ENCODE peak calls at places on chromosomes 1 and 21, in five cellular contexts. One of them, this sample, is unnamed.
A peak's percentile ranks its signal among the peaks of the same experiment; 100 is the strongest.

GRCh38 chr1:16122916-16123315 is 33.0 kb downstream of the EPHA2 start:
- DNase-seq in suprapubic skin: no peak
- DNase-seq in AG09309: peak; percentile 99
- DNase-seq in activated T-helper 1 cell treated with anti-CD3 and anti-CD28 coated beads, Interleukin-2, amount 50 U/mL, for 16 hours: no peak
- DNase-seq in stimulated activated CD8-positive, alpha-beta memory T cell treated with anti-CD3 and anti-CD28 coated beads, Interleukin-15, amount 100 ng/mL, for 4 hours: peak; percentile 24
- DNase-seq in this sample: no peak

GRCh38 chr1:59767119-59767518 is 47.6 kb upstream of the HOOK1 start:
- DNase-seq in AG09309: no peak
- DNase-seq in stimulated activated CD8-positive, alpha-beta memory T cell treated with anti-CD3 and anti-CD28 coated beads, Interleukin-15, amount 100 ng/mL, for 4 hours: no peak
- DNase-seq in activated T-helper 1 cell treated with anti-CD3 and anti-CD28 coated beads, Interleukin-2, amount 50 U/mL, for 16 hours: no peak
- DNase-seq in suprapubic skin: no peak
- DNase-seq in this sample: no peak

GRCh38 chr1:99727575-99728190 is 38.8 kb downstream of the FRRS1 start:
- DNase-seq in stimulated activated CD8-positive, alpha-beta memory T cell treated with anti-CD3 and anti-CD28 coated beads, Interleukin-15, amount 100 ng/mL, for 4 hours: no peak
- DNase-seq in AG09309: peak; percentile 76
- DNase-seq in activated T-helper 1 cell treated with anti-CD3 and anti-CD28 coated beads, Interleukin-2, amount 50 U/mL, for 16 hours: no peak
- DNase-seq in suprapubic skin: no peak
- DNase-seq in this sample: no peak

GRCh38 chr1:39954870-39955546 is at the start of gene MFSD2A:
- DNase-seq in suprapubic skin: peak; percentile 97
- DNase-seq in AG09309: peak; percentile 55
- DNase-seq in stimulated activated CD8-positive, alpha-beta memory T cell treated with anti-CD3 and anti-CD28 coated beads, Interleukin-15, amount 100 ng/mL, for 4 hours: peak; percentile 87
- DNase-seq in activated T-helper 1 cell treated with anti-CD3 and anti-CD28 coated beads, Interleukin-2, amount 50 U/mL, for 16 hours: peak; percentile 75
- DNase-seq in this sample: peak; percentile 61

GRCh38 chr1:109818351-109819325 is 54.9 kb upstream of the EPS8L3 start:
- DNase-seq in suprapubic skin: no peak
- DNase-seq in activated T-helper 1 cell treated with anti-CD3 and anti-CD28 coated beads, Interleukin-2, amount 50 U/mL, for 16 hours: no peak
- DNase-seq in stimulated activated CD8-positive, alpha-beta memory T cell treated with anti-CD3 and anti-CD28 coated beads, Interleukin-15, amount 100 ng/mL, for 4 hours: no peak
- DNase-seq in AG09309: no peak
- DNase-seq in this sample: no peak

GRCh38 chr1:213135572-213135971 is 84.5 kb downstream of the RPS6KC1 start:
- DNase-seq in stimulated activated CD8-positive, alpha-beta memory T cell treated with anti-CD3 and anti-CD28 coated beads, Interleukin-15, amount 100 ng/mL, for 4 hours: no peak
- DNase-seq in AG09309: peak; percentile 7
- DNase-seq in activated T-helper 1 cell treated with anti-CD3 and anti-CD28 coated beads, Interleukin-2, amount 50 U/mL, for 16 hours: no peak
- DNase-seq in suprapubic skin: no peak
- DNase-seq in this sample: no peak

GRCh38 chr1:95659166-95659565 is 425.2 kb downstream of the RWDD3 start:
- DNase-seq in activated T-helper 1 cell treated with anti-CD3 and anti-CD28 coated beads, Interleukin-2, amount 50 U/mL, for 16 hours: no peak
- DNase-seq in AG09309: no peak
- DNase-seq in stimulated activated CD8-positive, alpha-beta memory T cell treated with anti-CD3 and anti-CD28 coated beads, Interleukin-15, amount 100 ng/mL, for 4 hours: no peak
- DNase-seq in suprapubic skin: no peak
- DNase-seq in this sample: no peak

GRCh38 chr1:228366062-228366850 is 40.4 kb downstream of the TRIM11 start:
- DNase-seq in suprapubic skin: peak; percentile 77
- DNase-seq in AG09309: no peak
- DNase-seq in stimulated activated CD8-positive, alpha-beta memory T cell treated with anti-CD3 and anti-CD28 coated beads, Interleukin-15, amount 100 ng/mL, for 4 hours: no peak
- DNase-seq in activated T-helper 1 cell treated with anti-CD3 and anti-CD28 coated beads, Interleukin-2, amount 50 U/mL, for 16 hours: no peak
- DNase-seq in this sample: no peak

GRCh38 chr21:22758478-22758877 is 1760.3 kb downstream of the NCAM2 start:
- DNase-seq in stimulated activated CD8-positive, alpha-beta memory T cell treated with anti-CD3 and anti-CD28 coated beads, Interleukin-15, amount 100 ng/mL, for 4 hours: no peak
- DNase-seq in AG09309: no peak
- DNase-seq in activated T-helper 1 cell treated with anti-CD3 and anti-CD28 coated beads, Interleukin-2, amount 50 U/mL, for 16 hours: no peak
- DNase-seq in suprapubic skin: no peak
- DNase-seq in this sample: no peak

GRCh38 chr1:109432336-109432735 is 6.1 kb upstream of the PSMA5 start:
- DNase-seq in activated T-helper 1 cell treated with anti-CD3 and anti-CD28 coated beads, Interleukin-2, amount 50 U/mL, for 16 hours: no peak
- DNase-seq in AG09309: peak; percentile 47
- DNase-seq in suprapubic skin: no peak
- DNase-seq in stimulated activated CD8-positive, alpha-beta memory T cell treated with anti-CD3 and anti-CD28 coated beads, Interleukin-15, amount 100 ng/mL, for 4 hours: no peak
- DNase-seq in this sample: no peak

GRCh38 chr1:3548895-3549294 is 62.4 kb downstream of the MEGF6 start:
- DNase-seq in activated T-helper 1 cell treated with anti-CD3 and anti-CD28 coated beads, Interleukin-2, amount 50 U/mL, for 16 hours: no peak
- DNase-seq in stimulated activated CD8-positive, alpha-beta memory T cell treated with anti-CD3 and anti-CD28 coated beads, Interleukin-15, amount 100 ng/mL, for 4 hours: no peak
- DNase-seq in AG09309: no peak
- DNase-seq in suprapubic skin: no peak
- DNase-seq in this sample: no peak

GRCh38 chr1:90761781-90762589 is 44.9 kb upstream of the BARHL2 start:
- DNase-seq in suprapubic skin: no peak
- DNase-seq in activated T-helper 1 cell treated with anti-CD3 and anti-CD28 coated beads, Interleukin-2, amount 50 U/mL, for 16 hours: no peak
- DNase-seq in AG09309: no peak
- DNase-seq in stimulated activated CD8-positive, alpha-beta memory T cell treated with anti-CD3 and anti-CD28 coated beads, Interleukin-15, amount 100 ng/mL, for 4 hours: no peak
- DNase-seq in this sample: no peak

GRCh38 chr1:45854724-45855123 is 51.3 kb downstream of the MAST2 start:
- DNase-seq in activated T-helper 1 cell treated with anti-CD3 and anti-CD28 coated beads, Interleukin-2, amount 50 U/mL, for 16 hours: no peak
- DNase-seq in suprapubic skin: no peak
- DNase-seq in stimulated activated CD8-positive, alpha-beta memory T cell treated with anti-CD3 and anti-CD28 coated beads, Interleukin-15, amount 100 ng/mL, for 4 hours: no peak
- DNase-seq in AG09309: no peak
- DNase-seq in this sample: no peak

GRCh38 chr1:19610282-19610978 is 33.7 kb upstream of the NBL1 start:
- DNase-seq in stimulated activated CD8-positive, alpha-beta memory T cell treated with anti-CD3 and anti-CD28 coated beads, Interleukin-15, amount 100 ng/mL, for 4 hours: no peak
- DNase-seq in AG09309: no peak
- DNase-seq in activated T-helper 1 cell treated with anti-CD3 and anti-CD28 coated beads, Interleukin-2, amount 50 U/mL, for 16 hours: no peak
- DNase-seq in suprapubic skin: no peak
- DNase-seq in this sample: no peak

GRCh38 chr1:90174246-90174645 is 179.3 kb downstream of the ZNF326 start:
- DNase-seq in activated T-helper 1 cell treated with anti-CD3 and anti-CD28 coated beads, Interleukin-2, amount 50 U/mL, for 16 hours: no peak
- DNase-seq in stimulated activated CD8-positive, alpha-beta memory T cell treated with anti-CD3 and anti-CD28 coated beads, Interleukin-15, amount 100 ng/mL, for 4 hours: no peak
- DNase-seq in AG09309: no peak
- DNase-seq in suprapubic skin: no peak
- DNase-seq in this sample: no peak

GRCh38 chr1:161473363-161473762 is 31.9 kb upstream of the FCGR2A start:
- DNase-seq in activated T-helper 1 cell treated with anti-CD3 and anti-CD28 coated beads, Interleukin-2, amount 50 U/mL, for 16 hours: no peak
- DNase-seq in suprapubic skin: no peak
- DNase-seq in stimulated activated CD8-positive, alpha-beta memory T cell treated with anti-CD3 and anti-CD28 coated beads, Interleukin-15, amount 100 ng/mL, for 4 hours: no peak
- DNase-seq in AG09309: no peak
- DNase-seq in this sample: no peak

GRCh38 chr1:163656367-163656766 is 334.6 kb downstream of the NUF2 start:
- DNase-seq in AG09309: no peak
- DNase-seq in suprapubic skin: no peak
- DNase-seq in activated T-helper 1 cell treated with anti-CD3 and anti-CD28 coated beads, Interleukin-2, amount 50 U/mL, for 16 hours: no peak
- DNase-seq in stimulated activated CD8-positive, alpha-beta memory T cell treated with anti-CD3 and anti-CD28 coated beads, Interleukin-15, amount 100 ng/mL, for 4 hours: no peak
- DNase-seq in this sample: no peak

GRCh38 chr1:22297999-22298398 is 153.7 kb upstream of the ZBTB40 start:
- DNase-seq in AG09309: no peak
- DNase-seq in suprapubic skin: peak; percentile 53
- DNase-seq in activated T-helper 1 cell treated with anti-CD3 and anti-CD28 coated beads, Interleukin-2, amount 50 U/mL, for 16 hours: no peak
- DNase-seq in stimulated activated CD8-positive, alpha-beta memory T cell treated with anti-CD3 and anti-CD28 coated beads, Interleukin-15, amount 100 ng/mL, for 4 hours: no peak
- DNase-seq in this sample: no peak

GRCh38 chr1:193479187-193479586 is 292.8 kb upstream of the B3GALT2 start:
- DNase-seq in activated T-helper 1 cell treated with anti-CD3 and anti-CD28 coated beads, Interleukin-2, amount 50 U/mL, for 16 hours: peak; percentile 51
- DNase-seq in stimulated activated CD8-positive, alpha-beta memory T cell treated with anti-CD3 and anti-CD28 coated beads, Interleukin-15, amount 100 ng/mL, for 4 hours: peak; percentile 44
- DNase-seq in suprapubic skin: no peak
- DNase-seq in AG09309: no peak
- DNase-seq in this sample: no peak

GRCh38 chr1:219533280-219533679 is 79.6 kb downstream of the ZC3H11B start:
- DNase-seq in suprapubic skin: peak; percentile 78
- DNase-seq in AG09309: no peak
- DNase-seq in stimulated activated CD8-positive, alpha-beta memory T cell treated with anti-CD3 and anti-CD28 coated beads, Interleukin-15, amount 100 ng/mL, for 4 hours: no peak
- DNase-seq in activated T-helper 1 cell treated with anti-CD3 and anti-CD28 coated beads, Interleukin-2, amount 50 U/mL, for 16 hours: no peak
- DNase-seq in this sample: no peak

GRCh38 chr1:84069236-84069845 is 70.4 kb upstream of the TTLL7 start:
- DNase-seq in AG09309: no peak
- DNase-seq in stimulated activated CD8-positive, alpha-beta memory T cell treated with anti-CD3 and anti-CD28 coated beads, Interleukin-15, amount 100 ng/mL, for 4 hours: no peak
- DNase-seq in activated T-helper 1 cell treated with anti-CD3 and anti-CD28 coated beads, Interleukin-2, amount 50 U/mL, for 16 hours: no peak
- DNase-seq in suprapubic skin: no peak
- DNase-seq in this sample: peak; percentile 4

GRCh38 chr1:64848812-64849211 is 103.9 kb downstream of the RAVER2 start:
- DNase-seq in activated T-helper 1 cell treated with anti-CD3 and anti-CD28 coated beads, Interleukin-2, amount 50 U/mL, for 16 hours: no peak
- DNase-seq in suprapubic skin: no peak
- DNase-seq in stimulated activated CD8-positive, alpha-beta memory T cell treated with anti-CD3 and anti-CD28 coated beads, Interleukin-15, amount 100 ng/mL, for 4 hours: no peak
- DNase-seq in AG09309: no peak
- DNase-seq in this sample: no peak

GRCh38 chr1:55081188-55081904 is 42.0 kb downstream of the PCSK9 start:
- DNase-seq in AG09309: no peak
- DNase-seq in activated T-helper 1 cell treated with anti-CD3 and anti-CD28 coated beads, Interleukin-2, amount 50 U/mL, for 16 hours: no peak
- DNase-seq in stimulated activated CD8-positive, alpha-beta memory T cell treated with anti-CD3 and anti-CD28 coated beads, Interleukin-15, amount 100 ng/mL, for 4 hours: no peak
- DNase-seq in suprapubic skin: no peak
- DNase-seq in this sample: no peak

GRCh38 chr1:41379741-41380130 is 18.5 kb downstream of the FOXO6 start:
- DNase-seq in AG09309: no peak
- DNase-seq in activated T-helper 1 cell treated with anti-CD3 and anti-CD28 coated beads, Interleukin-2, amount 50 U/mL, for 16 hours: no peak
- DNase-seq in suprapubic skin: no peak
- DNase-seq in stimulated activated CD8-positive, alpha-beta memory T cell treated with anti-CD3 and anti-CD28 coated beads, Interleukin-15, amount 100 ng/mL, for 4 hours: no peak
- DNase-seq in this sample: no peak

GRCh38 chr1:98410082-98410481 is 251.4 kb upstream of the SNX7 start:
- DNase-seq in suprapubic skin: no peak
- DNase-seq in stimulated activated CD8-positive, alpha-beta memory T cell treated with anti-CD3 and anti-CD28 coated beads, Interleukin-15, amount 100 ng/mL, for 4 hours: no peak
- DNase-seq in AG09309: no peak
- DNase-seq in activated T-helper 1 cell treated with anti-CD3 and anti-CD28 coated beads, Interleukin-2, amount 50 U/mL, for 16 hours: no peak
- DNase-seq in this sample: peak; percentile 61

GRCh38 chr21:43971201-43971991 is 40.7 kb upstream of the TRAPPC10 start:
- DNase-seq in suprapubic skin: no peak
- DNase-seq in AG09309: no peak
- DNase-seq in activated T-helper 1 cell treated with anti-CD3 and anti-CD28 coated beads, Interleukin-2, amount 50 U/mL, for 16 hours: no peak
- DNase-seq in stimulated activated CD8-positive, alpha-beta memory T cell treated with anti-CD3 and anti-CD28 coated beads, Interleukin-15, amount 100 ng/mL, for 4 hours: no peak
- DNase-seq in this sample: no peak

This sample was measured in NCI-H1930.